ENCODE peak calls at places on chromosome 10, in six cellular contexts. K, V, Y, X, Q and D are unnamed samples.

GRCh38 chr10:15737635-15738034 is 17.9 kb upstream of the ITGA8 start:
- DNase-seq in K (no peak), V (no peak), Y (no peak), X (no peak), Q (no peak), D (no peak)

GRCh38 chr10:15169555-15170407 is 1.3 kb upstream of the NMT2 start:
- DNase-seq in K (peak), V (no peak), Y (no peak), X (no peak), Q (no peak), D (peak)

GRCh38 chr10:34116220-34116623 is 698.9 kb downstream of the PARD3 start:
- DNase-seq in K (no peak), V (no peak), Y (no peak), X (no peak), Q (no peak), D (no peak)

GRCh38 chr10:68792115-68792514 is 35.2 kb upstream of the STOX1 start:
- DNase-seq in K (no peak), V (no peak), Y (no peak), X (no peak), Q (peak), D (no peak)

GRCh38 chr10:72875250-72876055 is 18.1 kb upstream of the OIT3 start:
- DNase-seq in K (no peak), V (no peak), Y (no peak), X (no peak), Q (peak), D (no peak)

GRCh38 chr10:42952931-42953683 is 123.8 kb upstream of the RET start:
- DNase-seq in K (no peak), V (peak), Y (no peak), X (peak), Q (no peak), D (no peak)

GRCh38 chr10:3398825-3399646 is 226.5 kb upstream of the PITRM1 start:
- DNase-seq in K (no peak), V (no peak), Y (no peak), X (no peak), Q (no peak), D (no peak)

GRCh38 chr10:65234261-65234660 is 1691.6 kb upstream of the LRRTM3 start:
- DNase-seq in K (no peak), V (no peak), Y (no peak), X (no peak), Q (peak), D (no peak)

GRCh38 chr10:32317795-32318194 is 29.2 kb downstream of the EPC1 start:
- DNase-seq in K (no peak), V (no peak), Y (no peak), X (no peak), Q (no peak), D (no peak)

GRCh38 chr10:29725133-29725720 is 90.5 kb upstream of the SVIL start:
- DNase-seq in K (no peak), V (no peak), Y (no peak), X (peak), Q (peak), D (no peak)

GRCh38 chr10:44571701-44572100 is 186.8 kb upstream of the CXCL12 start:
- DNase-seq in K (no peak), V (no peak), Y (no peak), X (no peak), Q (peak), D (no peak)

GRCh38 chr10:67670401-67670800 is 25.6 kb downstream of the CTNNA3 start:
- DNase-seq in K (no peak), V (no peak), Y (no peak), X (no peak), Q (no peak), D (no peak)

GRCh38 chr10:62044569-62044968 is 143.1 kb downstream of the ARID5B start:
- DNase-seq in K (no peak), V (no peak), Y (no peak), X (no peak), Q (no peak), D (no peak)

GRCh38 chr10:110326351-110327032 is 21.8 kb upstream of the SMNDC1 start:
- DNase-seq in K (no peak), V (no peak), Y (no peak), X (no peak), Q (peak), D (no peak)

GRCh38 chr10:69481280-69481679 is 30.0 kb downstream of the TSPAN15 start:
- DNase-seq in K (no peak), V (no peak), Y (no peak), X (no peak), Q (no peak), D (no peak)

GRCh38 chr10:127148933-127149220 is 47.5 kb downstream of the INSYN2A start:
- DNase-seq in K (no peak), V (no peak), Y (no peak), X (no peak), Q (peak), D (no peak)

GRCh38 chr10:112287844-112288243 is 4.6 kb downstream of the TECTB start:
- DNase-seq in K (no peak), V (no peak), Y (no peak), X (no peak), Q (no peak), D (no peak)

GRCh38 chr10:131059881-131060280 is 251.6 kb downstream of the TCERG1L start:
- DNase-seq in K (no peak), V (no peak), Y (no peak), X (no peak), Q (no peak), D (no peak)

GRCh38 chr10:25725917-25726716 is 207.9 kb upstream of the MYO3A start:
- DNase-seq in K (no peak), V (no peak), Y (no peak), X (peak), Q (peak), D (no peak)

GRCh38 chr10:18473424-18474110 is 177.8 kb downstream of the NSUN6 start:
- DNase-seq in K (no peak), V (no peak), Y (peak), X (no peak), Q (no peak), D (no peak)

GRCh38 chr10:12121673-12122072 is 7.8 kb upstream of the SEC61A2 start:
- DNase-seq in K (no peak), V (no peak), Y (no peak), X (no peak), Q (no peak), D (no peak)

GRCh38 chr10:97974526-97975525 is 55.6 kb downstream of the CRTAC1 start:
- DNase-seq in K (no peak), V (no peak), Y (no peak), X (peak), Q (no peak), D (no peak)

GRCh38 chr10:74121368-74121767 is 29.3 kb downstream of the AP3M1 start:
- DNase-seq in K (no peak), V (no peak), Y (no peak), X (no peak), Q (no peak), D (no peak)

GRCh38 chr10:91034042-91034441 is 113.2 kb upstream of the ANKRD1 start:
- DNase-seq in K (peak), V (no peak), Y (no peak), X (no peak), Q (no peak), D (peak)

GRCh38 chr10:33963656-33964175 is 629.2 kb upstream of the NRP1 start:
- DNase-seq in K (no peak), V (no peak), Y (no peak), X (no peak), Q (no peak), D (no peak)

GRCh38 chr10:31099664-31100063 is 68.0 kb upstream of the ZNF438 start:
- DNase-seq in K (no peak), V (no peak), Y (no peak), X (no peak), Q (peak), D (no peak)

GRCh38 chr10:15329437-15329836 is 41.7 kb downstream of the FAM171A1 start:
- DNase-seq in K (no peak), V (no peak), Y (no peak), X (no peak), Q (no peak), D (no peak)

GRCh38 chr10:5566606-5567005 is 41.8 kb downstream of the CALML3 start:
- DNase-seq in K (no peak), V (no peak), Y (no peak), X (no peak), Q (peak), D (no peak)

GRCh38 chr10:105679781-105680180 is 1038.7 kb downstream of the SORCS3 start:
- DNase-seq in K (no peak), V (no peak), Y (no peak), X (no peak), Q (no peak), D (no peak)

GRCh38 chr10:113060221-113061053 is 110.4 kb downstream of the TCF7L2 start:
- DNase-seq in K (no peak), V (peak), Y (no peak), X (peak), Q (no peak), D (no peak)

GRCh38 chr10:5595591-5596590 is 70.5 kb downstream of the ASB13 start:
- DNase-seq in K (no peak), V (no peak), Y (no peak), X (no peak), Q (peak), D (no peak)